ENCODE peak calls at places on chromosomes 12 and 14, in five cellular contexts. One of them, this sample, is unnamed.

GRCh38 chr12:65121049-65121955 is at the start of gene WIF1:
- DNase-seq in GM12878: no peak
- DNase-seq in SK-N-SH: peak; percentile 69
- DNase-seq in HepG2: no peak
- DNase-seq in K562: no peak
- DNase-seq in this sample: no peak

GRCh38 chr12:55019784-55020183 is at the start of gene NEUROD4:
- DNase-seq in GM12878: no peak
- DNase-seq in K562: peak; percentile 36
- DNase-seq in SK-N-SH: no peak
- DNase-seq in HepG2: peak; percentile 30
- DNase-seq in this sample: peak; percentile 52

GRCh38 chr12:10235761-10236631 is 23.3 kb downstream of the GABARAPL1 start:
- DNase-seq in SK-N-SH: peak; percentile 58
- DNase-seq in GM12878: no peak
- DNase-seq in K562: peak; percentile 44
- DNase-seq in HepG2: peak; percentile 17
- DNase-seq in this sample: peak; percentile 44

GRCh38 chr12:107014050-107014449 is 27.1 kb upstream of the MTERF2 start:
- DNase-seq in GM12878: no peak
- DNase-seq in K562: peak; percentile 6
- DNase-seq in SK-N-SH: no peak
- DNase-seq in HepG2: peak; percentile 40
- DNase-seq in this sample: no peak

GRCh38 chr14:101132051-101132541 is 228.6 kb upstream of the RTL1 start:
- DNase-seq in GM12878: no peak
- DNase-seq in HepG2: no peak
- DNase-seq in SK-N-SH: peak; percentile 50
- DNase-seq in K562: no peak
- DNase-seq in this sample: no peak

GRCh38 chr14:30045720-30046119 is 118.1 kb upstream of the PRKD1 start:
- DNase-seq in K562: no peak
- DNase-seq in SK-N-SH: no peak
- DNase-seq in GM12878: no peak
- DNase-seq in HepG2: no peak
- DNase-seq in this sample: no peak

GRCh38 chr14:61653507-61653906 is 41.8 kb upstream of the HIF1A start:
- DNase-seq in K562: no peak
- DNase-seq in HepG2: no peak
- DNase-seq in SK-N-SH: no peak
- DNase-seq in GM12878: no peak
- DNase-seq in this sample: peak; percentile 88

GRCh38 chr12:63317880-63318279 is 166.9 kb upstream of the AVPR1A start:
- DNase-seq in SK-N-SH: no peak
- DNase-seq in HepG2: no peak
- DNase-seq in GM12878: no peak
- DNase-seq in K562: no peak
- DNase-seq in this sample: no peak

GRCh38 chr12:90000721-90001120 is 292.1 kb upstream of the ATP2B1 start:
- DNase-seq in SK-N-SH: no peak
- DNase-seq in GM12878: no peak
- DNase-seq in K562: no peak
- DNase-seq in HepG2: no peak
- DNase-seq in this sample: no peak

GRCh38 chr14:63543826-63544320 is 696 bp upstream of the PPP2R5E start:
- DNase-seq in GM12878: no peak
- DNase-seq in HepG2: no peak
- DNase-seq in SK-N-SH: no peak
- DNase-seq in K562: no peak
- DNase-seq in this sample: no peak

GRCh38 chr14:63545431-63545830 is 2.3 kb upstream of the PPP2R5E start:
- DNase-seq in SK-N-SH: no peak
- DNase-seq in GM12878: no peak
- DNase-seq in K562: no peak
- DNase-seq in HepG2: no peak
- DNase-seq in this sample: no peak

GRCh38 chr14:63542231-63542999 is 762 bp downstream of the PPP2R5E start:
- DNase-seq in GM12878: no peak
- DNase-seq in HepG2: no peak
- DNase-seq in SK-N-SH: peak; percentile 62
- DNase-seq in K562: peak; percentile 22
- DNase-seq in this sample: no peak

GRCh38 chr14:63543000-63543825 is at the start of gene PPP2R5E:
- DNase-seq in GM12878: peak; percentile 96
- DNase-seq in SK-N-SH: peak; percentile 96
- DNase-seq in HepG2: peak; percentile 97
- DNase-seq in K562: peak; percentile 96
- DNase-seq in this sample: peak; percentile 99

DNA sequence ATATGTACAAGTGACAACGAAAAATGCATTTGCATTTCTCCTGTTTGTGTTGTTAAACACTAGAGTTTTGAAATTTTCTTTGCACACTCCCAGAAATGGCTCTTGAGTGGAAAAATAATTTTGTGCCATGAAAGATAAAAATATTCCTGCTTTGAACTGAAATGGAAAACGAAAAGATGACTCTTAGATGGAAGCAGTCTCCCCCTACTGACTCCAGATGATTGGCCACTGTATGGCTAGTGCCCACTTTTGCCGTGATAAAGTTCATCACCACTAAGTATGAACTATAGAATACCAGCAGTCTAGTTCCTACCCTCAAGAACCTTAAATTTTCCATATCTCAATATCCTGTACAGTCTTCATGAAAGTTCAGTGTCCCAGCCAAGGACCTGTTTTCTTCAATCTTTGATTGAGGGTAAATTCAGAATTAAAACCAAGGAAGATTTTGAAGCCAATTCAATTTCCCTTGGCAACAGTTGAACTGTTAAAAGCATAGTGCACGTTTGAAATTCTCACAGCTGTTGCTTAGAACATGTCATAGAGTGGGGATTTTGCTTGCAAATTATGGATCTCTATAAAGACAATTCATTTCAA is 1.6 kb upstream of the PPP2R5E start:
- DNase-seq in HepG2: no peak
- DNase-seq in GM12878: no peak
- DNase-seq in SK-N-SH: peak; percentile 63
- DNase-seq in K562: peak; percentile 13
- DNase-seq in this sample: peak; percentile 41
- TF ChIP-seq MXI1 in HepG2: no peak
- TF ChIP-seq MXI1 in GM12878: no peak
- TF ChIP-seq MXI1 in SK-N-SH: no peak
- TF ChIP-seq MXI1 in K562: no peak
- TF ChIP-seq MXI1 in this sample: no peak

DNA sequence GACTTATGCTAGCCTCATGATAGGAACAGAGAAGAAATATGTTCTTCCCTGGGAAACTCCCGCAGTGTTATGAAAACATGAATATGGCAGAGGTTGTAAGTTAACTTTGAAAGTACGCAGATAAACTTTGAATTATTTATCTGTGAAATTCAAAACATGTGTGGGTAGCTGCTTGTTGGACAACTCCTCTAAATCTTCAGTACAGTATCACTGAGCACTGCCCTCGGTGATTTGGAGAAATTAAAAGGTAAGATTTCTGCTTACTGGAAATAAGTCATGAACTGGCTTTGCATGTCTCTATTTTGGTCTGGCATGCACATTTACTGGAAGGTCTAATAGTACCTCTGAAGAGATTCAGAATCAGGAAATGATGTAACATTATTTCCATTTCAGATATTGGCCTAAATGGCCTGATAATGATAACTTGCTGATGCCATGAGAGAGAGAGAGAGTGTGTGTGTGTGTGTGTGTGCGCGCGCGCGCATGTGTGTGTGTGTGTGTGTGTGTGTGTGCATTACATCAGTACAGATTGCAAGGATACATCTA is 1441.9 kb upstream of the FLRT2 start:
- DNase-seq in SK-N-SH: no peak
- DNase-seq in GM12878: no peak
- DNase-seq in HepG2: no peak
- DNase-seq in K562: no peak
- DNase-seq in this sample: peak; percentile 77
- TF ChIP-seq MXI1 in SK-N-SH: no peak
- TF ChIP-seq MXI1 in GM12878: no peak
- TF ChIP-seq MXI1 in HepG2: no peak
- TF ChIP-seq MXI1 in K562: no peak
- TF ChIP-seq MXI1 in this sample: no peak

GRCh38 chr14:79809849-79810612 is 401.3 kb downstream of the DIO2 start:
- DNase-seq in SK-N-SH: no peak
- DNase-seq in GM12878: no peak
- DNase-seq in K562: no peak
- DNase-seq in HepG2: no peak
- DNase-seq in this sample: peak; percentile 41
- TF ChIP-seq MXI1 in SK-N-SH: no peak
- TF ChIP-seq MXI1 in GM12878: no peak
- TF ChIP-seq MXI1 in K562: no peak
- TF ChIP-seq MXI1 in HepG2: no peak
- TF ChIP-seq MXI1 in this sample: no peak

GRCh38 chr12:9051156-9051545 is 61.8 kb downstream of the KLRG1 start:
- DNase-seq in K562: no peak
- DNase-seq in GM12878: no peak
- DNase-seq in SK-N-SH: no peak
- DNase-seq in HepG2: no peak
- DNase-seq in this sample: no peak

GRCh38 chr12:9048930-9049329 is 59.6 kb downstream of the KLRG1 start:
- DNase-seq in GM12878: no peak
- DNase-seq in SK-N-SH: no peak
- DNase-seq in HepG2: no peak
- DNase-seq in K562: no peak
- DNase-seq in this sample: no peak

GRCh38 chr12:9047105-9047504 is 57.8 kb downstream of the KLRG1 start:
- DNase-seq in GM12878: no peak
- DNase-seq in K562: no peak
- DNase-seq in HepG2: no peak
- DNase-seq in SK-N-SH: no peak
- DNase-seq in this sample: no peak

GRCh38 chr12:9050521-9051155 is 61.3 kb downstream of the KLRG1 start:
- DNase-seq in K562: no peak
- DNase-seq in SK-N-SH: no peak
- DNase-seq in HepG2: no peak
- DNase-seq in GM12878: no peak
- DNase-seq in this sample: no peak

GRCh38 chr12:9049520-9050133 is 60.3 kb downstream of the KLRG1 start:
- DNase-seq in GM12878: no peak
- DNase-seq in SK-N-SH: peak; percentile 44
- DNase-seq in K562: peak; percentile 22
- DNase-seq in HepG2: peak; percentile 46
- DNase-seq in this sample: peak; percentile 52
- TF ChIP-seq MXI1 in GM12878: no peak
- TF ChIP-seq MXI1 in SK-N-SH: no peak
- TF ChIP-seq MXI1 in K562: no peak
- TF ChIP-seq MXI1 in HepG2: no peak
- TF ChIP-seq MXI1 in this sample: no peak

GRCh38 chr14:33671556-33671955 is 279.3 kb downstream of the EGLN3 start:
- DNase-seq in K562: no peak
- DNase-seq in HepG2: no peak
- DNase-seq in SK-N-SH: no peak
- DNase-seq in GM12878: no peak
- DNase-seq in this sample: no peak

GRCh38 chr14:33670235-33670634 is 280.6 kb downstream of the EGLN3 start:
- DNase-seq in K562: no peak
- DNase-seq in HepG2: no peak
- DNase-seq in GM12878: no peak
- DNase-seq in SK-N-SH: no peak
- DNase-seq in this sample: no peak

GRCh38 chr14:33674716-33675115 is 276.2 kb downstream of the EGLN3 start:
- DNase-seq in HepG2: no peak
- DNase-seq in K562: no peak
- DNase-seq in GM12878: no peak
- DNase-seq in SK-N-SH: no peak
- DNase-seq in this sample: no peak

GRCh38 chr14:33668066-33668465 is 282.8 kb downstream of the EGLN3 start:
- DNase-seq in GM12878: no peak
- DNase-seq in HepG2: no peak
- DNase-seq in SK-N-SH: no peak
- DNase-seq in K562: no peak
- DNase-seq in this sample: peak; percentile 11

GRCh38 chr14:33669111-33669510 is 281.8 kb downstream of the EGLN3 start:
- DNase-seq in GM12878: no peak
- DNase-seq in HepG2: no peak
- DNase-seq in K562: no peak
- DNase-seq in SK-N-SH: no peak
- DNase-seq in this sample: no peak
- TF ChIP-seq MXI1 in GM12878: no peak
- TF ChIP-seq MXI1 in HepG2: no peak
- TF ChIP-seq MXI1 in K562: no peak
- TF ChIP-seq MXI1 in SK-N-SH: no peak
- TF ChIP-seq MXI1 in this sample: no peak

DNA sequence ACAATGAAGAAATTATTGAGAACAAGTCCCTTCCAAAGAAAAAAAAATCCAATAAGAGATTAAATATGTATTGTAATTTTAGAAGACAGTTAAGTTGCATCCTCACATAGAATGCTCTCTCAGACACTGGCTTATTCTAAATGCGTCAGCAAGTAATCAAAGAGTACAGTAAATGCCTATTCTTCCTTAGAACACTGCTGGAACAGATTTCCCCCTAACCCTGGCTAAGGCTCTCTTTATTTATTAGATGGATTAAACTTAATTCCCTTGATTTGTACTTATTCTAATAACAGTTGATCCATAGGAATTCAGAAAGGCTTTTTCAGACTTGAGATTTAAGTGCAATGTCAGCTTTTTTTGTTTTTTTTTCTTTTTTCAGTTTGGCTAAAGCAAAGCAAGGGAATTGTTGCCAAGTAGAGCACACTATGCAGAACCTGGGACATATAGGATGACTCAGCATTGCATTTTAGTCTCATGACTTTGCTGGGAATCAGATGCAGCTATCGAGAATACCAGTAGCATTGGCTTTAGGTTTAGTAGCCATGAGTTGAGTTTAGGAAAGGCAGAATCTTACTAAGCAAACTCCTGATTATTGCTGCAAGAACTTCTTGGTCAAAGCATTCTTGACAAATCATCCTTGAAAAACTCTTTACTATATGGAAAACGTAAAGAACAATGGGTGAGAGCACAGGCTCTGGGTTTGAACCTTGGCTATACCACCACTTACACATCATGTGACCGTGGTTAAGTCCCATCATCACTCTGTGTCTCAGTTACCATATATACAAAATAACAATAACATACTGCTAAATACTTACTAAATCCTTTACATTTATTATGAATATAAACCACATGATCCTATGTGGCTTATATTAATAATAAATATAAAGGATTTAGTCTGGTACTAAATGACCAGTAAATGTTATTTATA is 26.7 kb downstream of the MED21 start:
- DNase-seq in K562: peak; percentile 19
- DNase-seq in HepG2: no peak
- DNase-seq in SK-N-SH: no peak
- DNase-seq in GM12878: no peak
- DNase-seq in this sample: peak; percentile 91
- TF ChIP-seq MXI1 in K562: no peak
- TF ChIP-seq MXI1 in HepG2: no peak
- TF ChIP-seq MXI1 in SK-N-SH: no peak
- TF ChIP-seq MXI1 in GM12878: no peak
- TF ChIP-seq MXI1 in this sample: no peak

This sample was measured in IMR-90.